ENCODE peak calls at places on chromosome 11, in ten cellular contexts. Z is Caco-2; F is esophagus squamous epithelium; S is HCT116; H is left ventricle myocardium inferior; M is CD4-positive, alpha-beta memory T cell; I is IMR-90; X is BE2C; N is aorta; L is adrenal gland. Q is an unnamed sample.

GRCh38 chr11:8227156-8228152 is 36.2 kb downstream of the LMO1 start:
- DNase-seq in Z (no peak), F (no peak), S (no peak), H (no peak), M (no peak), I (no peak), X (no peak), N (no peak), L (no peak), Q (no peak)

GRCh38 chr11:19711911-19712280 is 741 bp upstream of the NAV2 start:
- DNase-seq in Z (no peak), F (no peak), S (no peak), H (no peak), M (no peak), I (no peak), X (no peak), N (peak; percentile 61), L (no peak), Q (peak; percentile 71)

GRCh38 chr11:20707876-20708275 is 38.5 kb downstream of the NELL1 start:
- DNase-seq in Z (no peak), F (no peak), S (no peak), H (no peak), M (no peak), I (no peak), X (no peak), N (no peak), L (no peak), Q (no peak)

GRCh38 chr11:104146943-104147342 is 17.0 kb downstream of the PDGFD start:
- DNase-seq in Z (no peak), F (no peak), S (no peak), H (no peak), M (no peak), I (no peak), X (no peak), N (no peak), L (no peak), Q (no peak)

GRCh38 chr11:12534549-12534948 is 139.7 kb upstream of the TEAD1 start:
- DNase-seq in Z (no peak), F (no peak), S (no peak), H (no peak), M (no peak), I (no peak), X (no peak), N (no peak), L (no peak), Q (no peak)

GRCh38 chr11:86228967-86229330 is 15.6 kb upstream of the EED start:
- DNase-seq in Z (no peak), F (no peak), S (no peak), H (no peak), M (no peak), I (no peak), X (no peak), N (no peak), L (no peak), Q (no peak)

GRCh38 chr11:34407121-34407813 is 31.5 kb upstream of the CAT start:
- DNase-seq in Z (no peak), F (no peak), S (no peak), H (no peak), M (no peak), I (no peak), X (no peak), N (no peak), L (no peak), Q (no peak)

GRCh38 chr11:43268786-43269185 is 43.0 kb upstream of the API5 start:
- DNase-seq in Z (no peak), F (no peak), S (no peak), H (no peak), M (no peak), I (no peak), X (no peak), N (no peak), L (no peak), Q (peak; percentile 57)

GRCh38 chr11:111598546-111598945 is 3.7 kb upstream of the SIK2 start:
- DNase-seq in Z (no peak), F (no peak), S (no peak), H (no peak), M (no peak), I (peak; percentile 83), X (no peak), N (no peak), L (no peak), Q (no peak)

GRCh38 chr11:15266999-15267398 is 152.3 kb downstream of the INSC start:
- DNase-seq in Z (no peak), F (no peak), S (no peak), H (no peak), M (no peak), I (no peak), X (no peak), N (no peak), L (no peak), Q (no peak)

GRCh38 chr11:110573411-110573810 is 138.8 kb downstream of the ARHGAP20 start:
- DNase-seq in Z (no peak), F (no peak), S (no peak), H (no peak), M (no peak), I (no peak), X (no peak), N (no peak), L (no peak), Q (no peak)

GRCh38 chr11:90704510-90704909 is 481.7 kb upstream of the CHORDC1 start:
- DNase-seq in Z (no peak), F (no peak), S (no peak), H (no peak), M (no peak), I (no peak), X (peak; percentile 48), N (no peak), L (no peak), Q (no peak)

DNA sequence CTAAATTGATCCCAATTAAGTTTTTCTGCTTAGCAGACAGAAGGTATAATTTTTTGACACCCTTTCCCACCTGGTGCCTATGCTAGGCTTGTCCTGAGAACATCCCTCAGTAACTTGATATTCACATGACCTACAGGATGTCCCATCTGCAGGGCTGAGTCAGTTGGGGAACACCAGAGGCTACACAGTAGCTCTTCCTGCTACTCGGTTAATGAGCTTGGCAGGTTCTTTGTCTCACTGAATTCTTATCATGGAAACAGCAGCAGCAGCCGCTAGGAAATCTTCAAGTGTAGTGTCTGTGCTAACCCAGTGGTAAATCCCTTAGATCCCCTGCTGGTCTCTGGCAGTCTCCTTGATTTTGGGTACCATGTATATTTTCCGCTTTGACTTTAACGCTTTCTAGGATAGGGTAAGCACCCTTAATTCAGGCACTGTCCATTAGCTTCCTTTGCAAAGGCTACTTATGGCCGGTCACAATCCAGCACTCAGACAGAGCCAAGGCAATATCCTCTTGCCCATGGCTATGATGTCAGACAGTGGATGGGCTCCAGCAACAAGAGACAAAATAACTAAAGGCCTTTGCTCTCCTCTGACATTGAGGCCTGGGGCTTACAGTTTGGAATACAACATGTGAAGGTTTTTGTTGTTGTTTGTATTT is 8.5 kb downstream of the MRPL16 start:
- DNase-seq in Z (no peak), F (no peak), S (no peak), H (no peak), M (no peak), I (peak; percentile 36), X (no peak), N (peak; percentile 56), L (peak; percentile 52), Q (peak; percentile 21)
- H3K4me3 ChIP-seq in Z (no peak overlapping the region), F (no peak overlapping the region), S (no peak overlapping the region), H (no peak overlapping the region), M (no peak overlapping the region), I (no peak overlapping the region), X (no peak overlapping the region), N (no peak overlapping the region), L (no peak overlapping the region), Q (no peak overlapping the region)

GRCh38 chr11:64641596-64642417 is 50.8 kb downstream of the SLC22A12 start:
- DNase-seq in Z (no peak), F (no peak), S (no peak), H (no peak), M (no peak), I (no peak), X (no peak), N (no peak), L (no peak), Q (no peak)
- H3K27me3 ChIP-seq in Z (no peaks in the 10 kb centered on the region), F (peaks cover 100% of the 10 kb centered on the region), S (peaks cover 18% of the 10 kb centered on the region), H (peaks cover 100% of the 10 kb centered on the region), M (peaks cover 27% of the 10 kb centered on the region), I (peaks cover 92% of the 10 kb centered on the region), X (peaks cover 25% of the 10 kb centered on the region), N (no peaks in the 10 kb centered on the region), L (peaks cover 14% of the 10 kb centered on the region), Q (peaks cover 90% of the 10 kb centered on the region)

GRCh38 chr11:128482512-128483191 is 104.7 kb downstream of the ETS1 start:
- DNase-seq in Z (no peak), F (no peak), S (no peak), H (no peak), M (peak; percentile 72), I (peak; percentile 46), X (no peak), N (no peak), L (no peak), Q (no peak)

GRCh38 chr11:128484172-128484571 is 103.2 kb downstream of the ETS1 start:
- DNase-seq in Z (peak; percentile 33), F (no peak), S (no peak), H (no peak), M (no peak), I (no peak), X (no peak), N (no peak), L (no peak), Q (peak; percentile 32)

GRCh38 chr11:128481135-128481534 is 106.2 kb downstream of the ETS1 start:
- DNase-seq in Z (no peak), F (no peak), S (no peak), H (no peak), M (no peak), I (peak; percentile 93), X (no peak), N (no peak), L (no peak), Q (no peak)

GRCh38 chr11:128482092-128482491 is 105.3 kb downstream of the ETS1 start:
- DNase-seq in Z (no peak), F (no peak), S (no peak), H (no peak), M (no peak), I (no peak), X (no peak), N (no peak), L (no peak), Q (no peak)

DNA sequence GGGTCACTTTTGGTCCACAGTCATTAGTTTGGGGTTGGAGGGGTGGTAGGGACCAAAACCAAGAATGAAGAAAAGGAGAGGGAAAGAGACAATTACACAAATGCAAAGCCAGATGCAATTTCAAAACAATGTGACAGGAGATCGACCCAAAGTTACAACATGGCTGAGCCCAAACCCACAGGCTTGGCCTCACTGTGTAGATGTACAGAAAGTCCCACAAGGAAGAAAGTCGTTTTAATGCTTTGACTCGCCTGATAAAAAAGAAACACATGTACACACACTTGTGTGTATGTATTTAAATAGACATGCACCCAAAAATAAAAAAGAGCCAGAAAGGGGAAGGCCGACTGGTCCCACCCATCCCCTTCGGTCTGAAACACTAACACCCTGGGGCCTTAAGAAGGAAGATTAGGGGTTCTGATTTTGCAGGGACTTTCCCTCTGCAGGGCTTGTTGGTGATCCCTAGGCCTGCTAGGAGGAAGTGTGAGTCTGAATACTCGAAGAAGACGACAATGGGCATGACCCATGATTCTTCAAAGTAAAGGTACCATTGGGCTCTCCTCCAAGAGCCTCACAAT is 104.1 kb downstream of the ETS1 start:
- DNase-seq in Z (no peak), F (no peak), S (no peak), H (no peak), M (peak; percentile 56), I (no peak), X (no peak), N (no peak), L (no peak), Q (no peak)
- H3K4me3 ChIP-seq in Z (no peak overlapping the region), F (no peak overlapping the region), S (no peak overlapping the region), H (peak overlapping the region; percentile 31), M (peak overlapping the region; percentile 27), I (no peak overlapping the region), X (no peak overlapping the region), N (no peak overlapping the region), L (no peak overlapping the region), Q (no peak overlapping the region)

GRCh38 chr11:3203221-3204043 is 15.2 kb downstream of the MRGPRG start:
- DNase-seq in Z (no peak), F (no peak), S (no peak), H (peak; percentile 13), M (no peak), I (no peak), X (peak; percentile 33), N (peak; percentile 32), L (no peak), Q (peak; percentile 89)
- H3K27me3 ChIP-seq in Z (peaks cover 2% of the 10 kb centered on the region), F (peaks cover 70% of the 10 kb centered on the region), S (peaks cover 22% of the 10 kb centered on the region), H (peaks cover 68% of the 10 kb centered on the region), M (no peaks in the 10 kb centered on the region), I (peaks cover 76% of the 10 kb centered on the region), X (peaks cover 13% of the 10 kb centered on the region), N (no peaks in the 10 kb centered on the region), L (peaks cover 29% of the 10 kb centered on the region), Q (peaks cover 35% of the 10 kb centered on the region)

Q was measured in H7.